ENCODE peak calls at places on chromosomes 6 and 20, in seven cellular contexts. X is sigmoid colon, G is fibroblast of mammary gland, V is Calu3, S is pancreas, D is astrocyte of the spinal cord, Z is kidney epithelial cell. T is an unnamed sample.
A peak's percentile ranks its signal among the peaks of the same experiment; 100 is the strongest.

GRCh38 chr6:163284151-163284550 is 130.4 kb upstream of the QKI start:
- DNase-seq in X (no peak), D (no peak), G (peak; percentile 16), V (no peak), S (no peak), Z (no peak), T (no peak)

GRCh38 chr6:111184827-111185567 is 97.7 kb downstream of the SLC16A10 start:
- DNase-seq in G (no peak), S (no peak), X (no peak), D (no peak), Z (no peak), V (no peak), T (no peak)

GRCh38 chr6:44057931-44058616 is 69.2 kb downstream of the MRPL14 start:
- DNase-seq in V (no peak), Z (no peak), G (peak; percentile 72), X (no peak), S (no peak), D (peak; percentile 58), T (no peak)

GRCh38 chr6:100342830-100343229 is 121.9 kb downstream of the SIM1 start:
- DNase-seq in Z (no peak), X (no peak), G (no peak), V (no peak), S (no peak), D (peak; percentile 57), T (no peak)

GRCh38 chr6:18178959-18179358 is 23.7 kb downstream of the KDM1B start:
- DNase-seq in X (no peak), D (no peak), Z (no peak), G (no peak), V (no peak), S (no peak), T (no peak)

GRCh38 chr6:25640871-25641270 is 11.1 kb upstream of the SCGN start:
- DNase-seq in X (no peak), G (no peak), S (no peak), Z (no peak), D (no peak), V (no peak), T (no peak)

GRCh38 chr6:54981647-54982046 is 135.1 kb downstream of the FAM83B start:
- DNase-seq in G (peak; percentile 25), Z (no peak), D (peak; percentile 50), X (no peak), V (no peak), S (no peak), T (no peak)

GRCh38 chr6:70150521-70150920 is 152.4 kb downstream of the COL9A1 start:
- DNase-seq in V (no peak), G (no peak), Z (no peak), S (no peak), D (no peak), X (no peak), T (no peak)

GRCh38 chr6:133854633-133855598 is 34.0 kb upstream of the TCF21 start:
- DNase-seq in V (no peak), Z (no peak), D (no peak), G (no peak), X (no peak), S (no peak), T (no peak)

GRCh38 chr20:7859371-7859802 is 80.9 kb downstream of the HAO1 start:
- DNase-seq in Z (peak; percentile 43), X (no peak), D (peak; percentile 81), V (peak; percentile 23), S (no peak), G (peak; percentile 79), T (no peak)

GRCh38 chr6:108597601-108598315 is 37.0 kb downstream of the FOXO3 start:
- DNase-seq in Z (no peak), G (peak; percentile 54), X (peak; percentile 69), V (no peak), S (no peak), D (no peak), T (no peak)

GRCh38 chr6:20870493-20870892 is 336.2 kb downstream of the CDKAL1 start:
- DNase-seq in X (no peak), D (no peak), S (no peak), G (no peak), Z (no peak), V (no peak), T (no peak)

GRCh38 chr6:74115674-74116073 is 419.7 kb downstream of the CD109 start:
- DNase-seq in D (no peak), X (no peak), S (no peak), V (no peak), G (peak; percentile 42), Z (no peak), T (no peak)

GRCh38 chr20:37552415-37552814 is 24.7 kb upstream of the BLCAP start:
- DNase-seq in X (no peak), S (no peak), G (peak; percentile 54), D (no peak), Z (no peak), V (no peak), T (no peak)

GRCh38 chr6:131789219-131789618 is 18.6 kb upstream of the ENPP1 start:
- DNase-seq in V (no peak), D (peak; percentile 34), S (no peak), Z (no peak), X (no peak), G (peak; percentile 24), T (no peak)

GRCh38 chr6:170102582-170103481 is 188.0 kb downstream of the DLL1 start:
- DNase-seq in V (no peak), D (no peak), X (peak; percentile 55), S (peak; percentile 4), G (no peak), Z (no peak), T (no peak)

DNA sequence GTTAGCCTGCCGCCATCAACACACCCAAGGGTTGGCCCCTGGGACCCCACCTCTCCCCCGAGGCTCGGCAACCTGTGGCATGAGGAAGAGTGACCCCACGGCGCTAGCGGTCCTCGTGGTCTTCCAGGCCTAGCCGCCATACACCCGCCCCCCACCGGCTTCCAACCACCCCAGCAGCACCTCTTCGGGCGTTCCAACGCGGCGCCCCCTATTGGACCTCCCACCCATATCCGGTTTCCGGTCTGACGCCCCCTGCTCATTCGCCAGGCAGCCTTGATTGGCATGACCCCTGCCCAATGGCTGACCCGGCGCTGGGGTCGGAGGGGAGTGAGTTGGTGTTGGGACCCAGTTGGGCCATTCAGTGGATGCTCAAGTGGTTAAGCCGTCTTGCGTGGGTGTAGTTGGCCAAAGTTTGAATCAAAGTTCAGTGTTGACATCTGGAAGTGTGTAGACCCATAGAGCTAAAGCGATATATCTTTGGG is at the start of gene GNAS-AS1:
- DNase-seq in D (peak; percentile 89), S (peak; percentile 83), Z (peak; percentile 48), V (no peak), X (peak; percentile 89), G (peak; percentile 89), T (peak; percentile 22)
- TF ChIP-seq CTCF in D (no peak), S (no peak), Z (no peak), V (no peak), X (no peak), G (no peak), T (no peak)

DNA sequence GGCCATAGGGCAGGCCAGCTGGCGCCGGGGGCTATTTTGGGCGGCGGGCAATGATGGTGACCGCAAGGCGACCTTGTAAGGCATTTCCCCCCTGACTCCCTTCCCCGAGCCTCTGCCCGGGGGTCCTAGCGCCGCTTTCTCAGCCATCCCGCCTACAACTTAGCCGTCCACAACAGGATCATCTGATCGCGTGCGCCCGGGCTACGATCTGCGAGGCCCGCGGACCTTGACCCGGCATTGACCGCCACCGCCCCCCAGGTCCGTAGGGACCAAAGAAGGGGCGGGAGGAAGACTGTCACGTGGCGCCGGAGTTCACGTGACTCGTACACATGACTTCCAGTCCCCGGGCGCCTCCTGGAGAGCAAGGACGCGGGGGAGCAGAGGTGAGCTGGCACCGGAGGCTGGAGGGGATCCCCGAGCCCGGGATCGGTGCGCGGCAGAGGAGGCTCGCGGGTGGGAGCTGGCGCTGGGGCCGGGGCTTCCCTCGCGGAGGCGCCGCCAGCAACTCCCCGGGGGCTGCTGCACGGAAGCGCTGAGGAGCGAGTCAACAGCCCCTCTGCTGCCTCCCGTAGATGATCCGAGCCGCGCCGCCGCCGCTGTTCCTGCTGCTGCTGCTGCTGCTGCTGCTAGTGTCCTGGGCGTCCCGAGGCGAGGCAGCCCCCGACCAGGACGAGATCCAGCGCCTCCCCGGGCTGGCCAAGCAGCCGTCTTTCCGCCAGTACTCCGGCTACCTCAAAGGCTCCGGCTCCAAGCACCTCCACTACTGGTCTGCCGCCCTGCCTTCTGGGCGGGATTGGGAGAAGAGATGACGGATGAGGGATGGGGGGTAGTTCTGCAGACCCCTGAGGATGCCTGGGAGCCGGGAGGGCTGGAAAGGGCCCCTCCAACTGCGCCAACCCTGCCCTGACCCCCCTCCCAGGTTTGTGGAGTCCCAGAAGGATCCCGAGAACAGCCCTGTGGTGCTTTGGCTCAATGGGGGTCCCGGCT is at the start of the genes CTSA and NEURL2:
- DNase-seq in X (peak; percentile 98), G (peak; percentile 93), V (peak; percentile 94), Z (no peak), S (peak; percentile 92), D (peak; percentile 90), T (no peak)
- TF ChIP-seq CTCF in X (no peak), G (no peak), V (no peak), Z (no peak), S (no peak), D (no peak), T (no peak)

DNA sequence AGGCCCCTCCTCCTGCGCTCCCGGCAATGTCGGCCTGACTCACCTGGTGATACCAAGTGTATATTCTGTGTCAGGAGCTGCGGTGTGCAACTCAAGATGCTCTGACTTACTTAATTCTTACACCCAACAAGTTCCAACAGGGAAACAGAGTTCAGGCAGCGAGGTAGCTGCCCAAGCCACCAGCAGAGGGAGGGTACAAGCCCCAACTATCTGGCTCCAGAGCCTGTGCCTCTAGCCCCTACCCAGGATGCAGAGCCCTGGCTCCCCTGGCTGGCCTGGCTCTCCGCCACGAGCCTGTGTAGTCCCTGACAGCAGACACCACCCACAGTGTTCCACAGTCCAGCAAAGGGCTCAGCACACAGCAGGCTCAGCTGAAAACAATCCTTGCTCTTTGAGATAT is 34.9 kb downstream of the C20orf203 start:
- DNase-seq in V (no peak), S (no peak), G (no peak), Z (no peak), X (no peak), D (peak; percentile 33), T (no peak)
- TF ChIP-seq CTCF in V (no peak), S (no peak), G (no peak), Z (no peak), X (no peak), D (peak; percentile 24), T (no peak)

GRCh38 chr6:12640438-12640837 is 76.1 kb upstream of the PHACTR1 start:
- DNase-seq in Z (no peak), V (no peak), X (no peak), G (no peak), D (no peak), S (no peak), T (no peak)

GRCh38 chr6:12635375-12635774 is 81.2 kb upstream of the PHACTR1 start:
- DNase-seq in S (no peak), Z (no peak), G (no peak), D (no peak), X (no peak), V (no peak), T (no peak)

GRCh38 chr6:12637960-12638641 is 78.5 kb upstream of the PHACTR1 start:
- DNase-seq in Z (peak; percentile 35), X (no peak), S (peak; percentile 28), G (peak; percentile 64), D (peak; percentile 77), V (peak; percentile 66), T (peak; percentile 46)

GRCh38 chr6:12635813-12636212 is 80.8 kb upstream of the PHACTR1 start:
- DNase-seq in G (peak; percentile 14), V (no peak), S (no peak), X (no peak), Z (no peak), D (no peak), T (no peak)

DNA sequence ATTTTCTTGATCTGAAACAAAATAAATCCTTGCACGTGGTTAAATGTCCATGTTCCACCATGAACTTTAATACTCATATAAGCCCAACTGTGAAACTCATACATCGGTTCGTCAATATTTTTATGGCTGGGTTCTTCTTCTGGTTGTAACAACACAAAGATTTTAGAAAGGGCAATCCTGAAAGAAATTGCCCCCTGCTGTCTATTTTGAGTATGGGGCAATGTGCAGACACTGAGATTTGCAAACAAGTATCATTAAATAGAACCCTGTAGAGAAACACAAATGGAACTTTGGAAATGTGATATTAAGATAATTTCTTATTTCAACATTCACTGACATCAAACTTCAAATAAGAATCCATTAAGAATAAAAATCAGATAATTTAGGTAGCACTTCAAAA is 80.2 kb upstream of the PHACTR1 start:
- DNase-seq in G (no peak), D (no peak), S (no peak), Z (no peak), V (no peak), X (no peak), T (no peak)
- TF ChIP-seq CTCF in G (no peak), D (peak; percentile 15), S (no peak), Z (peak; percentile 7), V (no peak), X (no peak), T (peak; percentile 24)

T was measured in epithelial cell of proximal tubule.